ENCODE peak calls at places on chromosomes 6 and 20, in nine cellular contexts. One of them, this sample, is unnamed.

GRCh38 chr6:75282706-75283105 is 1.9 kb downstream of the TMEM30A start:
- DNase-seq in NCI-H1105: no peak
- DNase-seq in osteoblast: peak
- DNase-seq in stimulated activated CD4-positive, alpha-beta T cell treated with anti-CD3 and anti-CD28 coated beads, Interleukin-1b, Interleukin-23, amount 100 ng/mL, for 24 hours: no peak
- DNase-seq in GM13977: no peak
- DNase-seq in T-helper 9 cell: no peak
- DNase-seq in DMS153: no peak
- DNase-seq in OCI-LY7: no peak
- DNase-seq in HT1080: no peak
- DNase-seq in this sample: no peak

GRCh38 chr20:5353624-5354496 is 37.1 kb upstream of the PROKR2 start:
- DNase-seq in NCI-H1105: no peak
- DNase-seq in osteoblast: peak
- DNase-seq in stimulated activated CD4-positive, alpha-beta T cell treated with anti-CD3 and anti-CD28 coated beads, Interleukin-1b, Interleukin-23, amount 100 ng/mL, for 24 hours: no peak
- DNase-seq in GM13977: no peak
- DNase-seq in T-helper 9 cell: no peak
- DNase-seq in DMS153: no peak
- DNase-seq in OCI-LY7: no peak
- DNase-seq in HT1080: peak
- DNase-seq in this sample: no peak

GRCh38 chr20:2297352-2297717 is 1.5 kb downstream of the TGM3 start:
- DNase-seq in NCI-H1105: no peak
- DNase-seq in osteoblast: no peak
- DNase-seq in stimulated activated CD4-positive, alpha-beta T cell treated with anti-CD3 and anti-CD28 coated beads, Interleukin-1b, Interleukin-23, amount 100 ng/mL, for 24 hours: no peak
- DNase-seq in GM13977: no peak
- DNase-seq in T-helper 9 cell: no peak
- DNase-seq in DMS153: no peak
- DNase-seq in OCI-LY7: no peak
- DNase-seq in HT1080: no peak
- DNase-seq in this sample: no peak

GRCh38 chr20:44496976-44497375 is 21.3 kb downstream of the TTPAL start:
- DNase-seq in NCI-H1105: no peak
- DNase-seq in osteoblast: peak
- DNase-seq in stimulated activated CD4-positive, alpha-beta T cell treated with anti-CD3 and anti-CD28 coated beads, Interleukin-1b, Interleukin-23, amount 100 ng/mL, for 24 hours: no peak
- DNase-seq in GM13977: peak
- DNase-seq in T-helper 9 cell: no peak
- DNase-seq in DMS153: no peak
- DNase-seq in OCI-LY7: no peak
- DNase-seq in HT1080: peak
- DNase-seq in this sample: no peak

GRCh38 chr6:111900731-111901130 is 27.5 kb upstream of the FYN start:
- DNase-seq in NCI-H1105: no peak
- DNase-seq in osteoblast: no peak
- DNase-seq in stimulated activated CD4-positive, alpha-beta T cell treated with anti-CD3 and anti-CD28 coated beads, Interleukin-1b, Interleukin-23, amount 100 ng/mL, for 24 hours: no peak
- DNase-seq in GM13977: no peak
- DNase-seq in T-helper 9 cell: no peak
- DNase-seq in DMS153: no peak
- DNase-seq in OCI-LY7: no peak
- DNase-seq in HT1080: no peak
- DNase-seq in this sample: no peak

GRCh38 chr20:12902992-12903391 is 105.8 kb upstream of the SPTLC3 start:
- DNase-seq in NCI-H1105: no peak
- DNase-seq in osteoblast: no peak
- DNase-seq in stimulated activated CD4-positive, alpha-beta T cell treated with anti-CD3 and anti-CD28 coated beads, Interleukin-1b, Interleukin-23, amount 100 ng/mL, for 24 hours: no peak
- DNase-seq in GM13977: no peak
- DNase-seq in T-helper 9 cell: no peak
- DNase-seq in DMS153: peak
- DNase-seq in OCI-LY7: no peak
- DNase-seq in HT1080: no peak
- DNase-seq in this sample: peak

GRCh38 chr6:53673138-53673801 is 7.7 kb upstream of the KLHL31 start:
- DNase-seq in NCI-H1105: no peak
- DNase-seq in osteoblast: peak
- DNase-seq in stimulated activated CD4-positive, alpha-beta T cell treated with anti-CD3 and anti-CD28 coated beads, Interleukin-1b, Interleukin-23, amount 100 ng/mL, for 24 hours: no peak
- DNase-seq in GM13977: no peak
- DNase-seq in T-helper 9 cell: no peak
- DNase-seq in DMS153: no peak
- DNase-seq in OCI-LY7: no peak
- DNase-seq in HT1080: peak
- DNase-seq in this sample: no peak

GRCh38 chr6:5813625-5814027 is 193.1 kb downstream of the NRN1 start:
- DNase-seq in NCI-H1105: no peak
- DNase-seq in osteoblast: no peak
- DNase-seq in stimulated activated CD4-positive, alpha-beta T cell treated with anti-CD3 and anti-CD28 coated beads, Interleukin-1b, Interleukin-23, amount 100 ng/mL, for 24 hours: no peak
- DNase-seq in GM13977: no peak
- DNase-seq in T-helper 9 cell: no peak
- DNase-seq in DMS153: no peak
- DNase-seq in OCI-LY7: no peak
- DNase-seq in HT1080: no peak
- DNase-seq in this sample: no peak

GRCh38 chr20:25081065-25081729 is 744 bp downstream of the VSX1 start:
- DNase-seq in NCI-H1105: no peak
- DNase-seq in osteoblast: no peak
- DNase-seq in stimulated activated CD4-positive, alpha-beta T cell treated with anti-CD3 and anti-CD28 coated beads, Interleukin-1b, Interleukin-23, amount 100 ng/mL, for 24 hours: no peak
- DNase-seq in GM13977: peak
- DNase-seq in T-helper 9 cell: peak
- DNase-seq in DMS153: no peak
- DNase-seq in OCI-LY7: no peak
- DNase-seq in HT1080: no peak
- DNase-seq in this sample: peak

GRCh38 chr6:137659871-137660270 is 165.7 kb upstream of the OLIG3 start:
- DNase-seq in NCI-H1105: no peak
- DNase-seq in osteoblast: no peak
- DNase-seq in stimulated activated CD4-positive, alpha-beta T cell treated with anti-CD3 and anti-CD28 coated beads, Interleukin-1b, Interleukin-23, amount 100 ng/mL, for 24 hours: no peak
- DNase-seq in GM13977: no peak
- DNase-seq in T-helper 9 cell: no peak
- DNase-seq in DMS153: no peak
- DNase-seq in OCI-LY7: no peak
- DNase-seq in HT1080: no peak
- DNase-seq in this sample: no peak

GRCh38 chr6:138531387-138531786 is 32.1 kb upstream of the NHSL1 start:
- DNase-seq in NCI-H1105: no peak
- DNase-seq in osteoblast: no peak
- DNase-seq in stimulated activated CD4-positive, alpha-beta T cell treated with anti-CD3 and anti-CD28 coated beads, Interleukin-1b, Interleukin-23, amount 100 ng/mL, for 24 hours: no peak
- DNase-seq in GM13977: no peak
- DNase-seq in T-helper 9 cell: no peak
- DNase-seq in DMS153: no peak
- DNase-seq in OCI-LY7: no peak
- DNase-seq in HT1080: no peak
- DNase-seq in this sample: no peak

This sample was measured in NCI-H1092 treated with DMSO at 0.1 percent for 48 hours.